ENCODE peak calls at places on chromosome 15, in six cellular contexts. R is BJ; Q is uterus; D is body of pancreas; C is A673; W is CD4-positive, alpha-beta T cell. G is an unnamed sample.

GRCh38 chr15:40985541-40986330 is 32.5 kb downstream of the CHAC1 start:
- DNase-seq in R (no peak), Q (no peak), D (no peak), C (no peak), W (no peak), G (no peak)

GRCh38 chr15:101827257-101827656 is 15.3 kb downstream of the OR4F15 start:
- DNase-seq in R (peak), Q (no peak), D (no peak), C (no peak), W (no peak), G (no peak)

GRCh38 chr15:57667171-57667924 is 39.2 kb upstream of the POLR2M start:
- DNase-seq in R (peak), Q (peak), D (peak), C (peak), W (no peak), G (no peak)

GRCh38 chr15:28132524-28133275 is 33.6 kb upstream of the OCA2 start:
- DNase-seq in R (no peak), Q (no peak), D (no peak), C (no peak), W (no peak), G (no peak)

GRCh38 chr15:39584662-39585393 is 3.9 kb downstream of the THBS1 start:
- DNase-seq in R (peak), Q (no peak), D (no peak), C (no peak), W (no peak), G (no peak)

GRCh38 chr15:75008249-75009017 is 13.1 kb downstream of the SCAMP5 start:
- DNase-seq in R (no peak), Q (no peak), D (no peak), C (no peak), W (no peak), G (no peak)

GRCh38 chr15:91289324-91289723 is 189.3 kb downstream of the SV2B start:
- DNase-seq in R (no peak), Q (no peak), D (no peak), C (peak), W (no peak), G (no peak)

GRCh38 chr15:58510715-58511465 is 79.1 kb downstream of the LIPC start:
- DNase-seq in R (no peak), Q (no peak), D (no peak), C (peak), W (no peak), G (no peak)

DNA sequence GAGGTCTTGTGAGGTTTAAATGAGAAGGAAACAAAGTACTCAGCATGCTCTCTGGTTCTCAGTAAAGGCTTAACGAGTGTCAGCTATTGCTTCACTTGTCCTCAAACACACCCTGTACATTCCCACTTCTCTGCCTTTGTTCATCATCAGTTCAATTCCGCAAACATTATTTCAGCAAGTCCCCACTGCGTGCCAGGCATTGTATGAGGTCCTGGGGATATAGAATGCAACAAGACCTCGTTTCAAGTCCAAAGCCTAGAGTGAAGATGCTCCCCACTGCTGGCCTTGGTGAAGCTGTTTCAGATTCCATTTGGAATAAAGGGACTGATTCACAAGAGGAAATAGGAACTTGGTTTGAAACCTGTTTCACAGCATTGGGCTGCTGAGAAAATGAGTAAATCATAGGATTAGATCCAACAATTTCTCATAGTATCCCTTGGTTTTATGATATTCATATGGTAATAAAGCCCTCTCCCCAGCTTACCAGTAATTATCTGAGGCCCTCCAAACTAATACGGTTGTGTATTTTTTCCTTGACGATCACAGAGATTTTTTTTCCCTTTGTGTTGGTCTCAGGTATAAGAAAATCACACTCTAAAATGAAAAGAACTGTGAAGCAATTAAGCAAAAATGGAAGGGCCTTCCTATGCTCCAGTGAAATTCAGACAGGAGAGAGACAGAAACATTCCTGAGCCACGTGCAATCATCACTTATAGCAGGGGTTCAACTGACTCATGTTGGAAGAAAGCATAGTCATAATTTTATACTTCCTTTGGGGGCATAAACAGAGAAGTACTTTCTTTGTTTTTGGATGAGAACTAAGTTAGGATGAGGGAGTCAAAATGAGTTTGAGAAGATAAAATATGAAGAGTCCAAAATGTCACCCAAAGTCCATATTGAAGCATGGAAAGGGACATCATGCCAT is 258.6 kb downstream of the RORA start:
- DNase-seq in R (no peak), Q (no peak), D (no peak), C (no peak), W (no peak), G (no peak)
- TF ChIP-seq CTCF in R (no peak), Q (no peak), D (no peak), C (no peak), W (no peak), G (no peak)

GRCh38 chr15:41994171-41994650 is 21.9 kb upstream of the EHD4 start:
- DNase-seq in R (no peak), Q (no peak), D (no peak), C (no peak), W (no peak), G (no peak)

GRCh38 chr15:41990691-41991090 is 18.3 kb upstream of the EHD4 start:
- DNase-seq in R (no peak), Q (no peak), D (no peak), C (no peak), W (no peak), G (no peak)

GRCh38 chr15:41993447-41994170 is 21.3 kb upstream of the EHD4 start:
- DNase-seq in R (no peak), Q (no peak), D (no peak), C (no peak), W (no peak), G (no peak)

GRCh38 chr15:41992151-41992802 is 19.9 kb upstream of the EHD4 start:
- DNase-seq in R (no peak), Q (no peak), D (no peak), C (no peak), W (no peak), G (no peak)

DNA sequence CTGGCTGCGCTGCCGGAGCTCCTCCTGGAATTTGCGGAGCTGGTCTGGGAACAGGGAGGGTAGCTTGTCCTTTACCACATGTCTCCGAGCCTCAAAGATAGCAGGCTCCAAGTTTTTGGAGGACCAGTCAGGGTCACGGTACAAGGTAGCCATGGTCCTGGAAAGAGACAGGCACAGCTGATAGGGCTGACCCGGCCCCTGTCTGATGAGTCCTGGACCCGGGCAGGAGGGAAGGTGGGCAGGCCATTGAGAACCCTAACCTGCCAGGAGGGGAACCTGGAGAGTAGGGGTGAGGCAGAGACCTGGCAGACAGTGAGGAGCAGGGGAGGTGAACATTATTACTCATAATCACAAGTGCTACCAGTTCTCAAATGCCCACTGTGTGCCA is 20.4 kb upstream of the EHD4 start:
- DNase-seq in R (no peak), Q (no peak), D (no peak), C (no peak), W (no peak), G (no peak)
- TF ChIP-seq CTCF in R (no peak), Q (no peak), D (no peak), C (no peak), W (no peak), G (no peak)

GRCh38 chr15:43881944-43882343 is 55.1 kb downstream of the WDR76 start:
- DNase-seq in R (no peak), Q (no peak), D (peak), C (peak), W (no peak), G (no peak)
- TF ChIP-seq CTCF in R (peak), Q (no peak), D (peak), C (peak), W (no peak), G (peak)

GRCh38 chr15:34620122-34620521 is 36.7 kb upstream of the GOLGA8B start:
- DNase-seq in R (no peak), Q (no peak), D (no peak), C (no peak), W (no peak), G (no peak)
- TF ChIP-seq CTCF in R (no peak), Q (no peak), D (no peak), C (no peak), W (no peak), G (no peak)

DNA sequence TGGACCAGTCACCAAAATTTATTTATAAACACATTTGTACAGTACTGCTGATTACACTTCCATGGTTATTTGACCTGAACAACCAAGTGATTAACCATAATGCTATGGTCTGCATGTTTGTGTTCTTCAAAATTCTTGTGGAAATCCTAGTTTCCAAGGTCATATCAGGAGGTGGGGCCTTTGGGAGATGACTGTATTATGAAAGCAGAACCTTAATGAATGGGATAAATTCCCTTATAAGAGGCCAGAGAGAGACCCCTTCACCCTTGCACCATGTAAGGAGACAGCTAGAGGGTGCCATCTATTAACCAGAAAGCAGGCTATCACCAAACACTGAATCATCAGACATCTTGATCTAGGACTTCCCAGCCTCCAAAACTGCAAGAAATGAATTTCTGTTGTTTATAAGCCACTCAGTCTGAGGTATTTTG is 1.9 kb downstream of the SCAPER start:
- DNase-seq in R (peak), Q (no peak), D (no peak), C (peak), W (no peak), G (no peak)
- TF ChIP-seq CTCF in R (peak), Q (no peak), D (no peak), C (peak), W (peak), G (no peak)

G was measured in nephron progenitor cell.